ENCODE peak calls at places on chromosomes 1 and 21, in four cellular contexts. A is NCI-H1417, L is HEK293T, X is IMR-90. E is an unnamed sample.

GRCh38 chr1:156656779-156657160 is 14.9 kb downstream of the BCAN start:
- DNase-seq in A (no peak), L (no peak), X (no peak), E (no peak)

GRCh38 chr1:224343679-224344078 is 13.0 kb upstream of the CNIH4 start:
- DNase-seq in A (no peak), L (no peak), X (no peak), E (no peak)

GRCh38 chr1:59814180-59814900 is 409 bp upstream of the HOOK1 start:
- DNase-seq in A (peak), L (peak), X (no peak), E (peak)

GRCh38 chr1:82153282-82153630 is 352.5 kb downstream of the ADGRL2 start:
- DNase-seq in A (no peak), L (no peak), X (no peak), E (no peak)

GRCh38 chr1:19683351-19683750 is 18.7 kb downstream of the HTR6 start:
- DNase-seq in A (no peak), L (no peak), X (peak), E (no peak)

GRCh38 chr1:33443067-33443704 is 12.3 kb upstream of the PHC2 start:
- DNase-seq in A (no peak), L (no peak), X (peak), E (no peak)

GRCh38 chr21:35044770-35045538 is 4.1 kb downstream of the RUNX1 start:
- DNase-seq in A (no peak), L (no peak), X (no peak), E (no peak)

GRCh38 chr1:21337931-21338567 is 47.8 kb upstream of the ECE1 start:
- DNase-seq in A (no peak), L (no peak), X (peak), E (no peak)

GRCh38 chr1:25737151-25737550 is 62.8 kb upstream of the SELENON start:
- DNase-seq in A (peak), L (no peak), X (no peak), E (no peak)

GRCh38 chr1:175918364-175918801 is 175.0 kb upstream of the TNR start:
- DNase-seq in A (no peak), L (no peak), X (peak), E (no peak)

GRCh38 chr21:39111928-39112327 is 71.3 kb downstream of the PSMG1 start:
- DNase-seq in A (no peak), L (no peak), X (peak), E (no peak)

GRCh38 chr1:203367051-203367450 is 16.1 kb upstream of the FMOD start:
- DNase-seq in A (no peak), L (no peak), X (no peak), E (no peak)

GRCh38 chr1:201229095-201229494 is 38.5 kb downstream of the IGFN1 start:
- DNase-seq in A (no peak), L (no peak), X (no peak), E (no peak)

GRCh38 chr1:40884055-40884795 is 22.1 kb upstream of the CITED4 start:
- DNase-seq in A (no peak), L (no peak), X (no peak), E (no peak)

GRCh38 chr1:239429163-239429562 is 42.8 kb downstream of the CHRM3 start:
- DNase-seq in A (no peak), L (no peak), X (no peak), E (no peak)

GRCh38 chr1:201582977-201583376 is 44.0 kb downstream of the NAV1 start:
- DNase-seq in A (peak), L (no peak), X (no peak), E (no peak)

GRCh38 chr1:230186003-230186863 is 119.2 kb downstream of the GALNT2 start:
- DNase-seq in A (peak), L (no peak), X (peak), E (peak)

GRCh38 chr1:201183209-201183608 is 7.4 kb upstream of the IGFN1 start:
- DNase-seq in A (no peak), L (no peak), X (no peak), E (no peak)

GRCh38 chr1:183635112-183635605 is 424 bp downstream of the ARPC5 start:
- DNase-seq in A (peak), L (peak), X (no peak), E (no peak)

GRCh38 chr1:235872270-235872669 is 5.6 kb upstream of the LYST start:
- DNase-seq in A (no peak), L (no peak), X (no peak), E (no peak)

GRCh38 chr21:31754561-31754960 is 22.6 kb upstream of the SCAF4 start:
- DNase-seq in A (no peak), L (no peak), X (no peak), E (no peak)

GRCh38 chr1:201904579-201904978 is 15.9 kb downstream of the SHISA4 start:
- DNase-seq in A (no peak), L (no peak), X (peak), E (no peak)

GRCh38 chr1:87805661-87806376 is 477.1 kb downstream of the LMO4 start:
- DNase-seq in A (no peak), L (no peak), X (peak), E (no peak)

GRCh38 chr1:30377230-30378022 is 346.0 kb downstream of the MATN1 start:
- DNase-seq in A (no peak), L (no peak), X (no peak), E (no peak)

GRCh38 chr1:184801503-184801902 is 46.8 kb upstream of the EDEM3 start:
- DNase-seq in A (no peak), L (no peak), X (peak), E (no peak)

GRCh38 chr1:187685338-187685737 is 856.6 kb downstream of the PLA2G4A start:
- DNase-seq in A (no peak), L (no peak), X (peak), E (no peak)

GRCh38 chr1:58251415-58252073 is 295.0 kb downstream of the OMA1 start:
- DNase-seq in A (no peak), L (peak), X (no peak), E (no peak)

GRCh38 chr1:163155606-163156005 is 47.1 kb downstream of the RGS5 start:
- DNase-seq in A (no peak), L (no peak), X (no peak), E (no peak)

GRCh38 chr1:26474824-26475223 is 2.6 kb downstream of the HMGN2 start:
- DNase-seq in A (no peak), L (no peak), X (no peak), E (no peak)

GRCh38 chr1:61182049-61182448 is 99.7 kb downstream of the NFIA start:
- DNase-seq in A (no peak), L (no peak), X (peak), E (no peak)

GRCh38 chr1:247681288-247681897 is 1.9 kb upstream of the OR13G1 start:
- DNase-seq in A (no peak), L (peak), X (peak), E (peak)

GRCh38 chr1:65224681-65225091 is 76.7 kb downstream of the AK4 start:
- DNase-seq in A (no peak), L (no peak), X (no peak), E (no peak)

GRCh38 chr1:164651378-164651951 is 92.5 kb downstream of the PBX1 start:
- DNase-seq in A (peak), L (peak), X (peak), E (no peak)

GRCh38 chr1:87044840-87045239 is 130.4 kb downstream of the HS2ST1 start:
- DNase-seq in A (no peak), L (no peak), X (no peak), E (no peak)

GRCh38 chr1:229507502-229507901 is 639 bp downstream of the NUP133 start:
- DNase-seq in A (no peak), L (no peak), X (no peak), E (no peak)

GRCh38 chr1:29756901-29757729 is 520.8 kb downstream of the PTPRU start:
- DNase-seq in A (no peak), L (no peak), X (no peak), E (no peak)

GRCh38 chr1:17437260-17438175 is 2.0 kb downstream of the RCC2 start:
- DNase-seq in A (peak), L (peak), X (peak), E (peak)

GRCh38 chr1:208107817-208108608 is 136.2 kb downstream of the PLXNA2 start:
- DNase-seq in A (no peak), L (no peak), X (peak), E (no peak)

E was measured in HuH-7.5.